ENCODE peak calls at places on chromosomes 4 and X, in six cellular contexts. H is ovary, Z is IMR-90, O is stomach, X is esophagus squamous epithelium, J is right lobe of liver. A is an unnamed sample.

GRCh38 chr4:102501176-102501634 is at the start of gene NFKB1:
- DNase-seq in Z (peak; percentile 89), J (peak; percentile 80), X (peak; percentile 8), H (peak; percentile 55), O (peak; percentile 73), A (peak; percentile 79)

GRCh38 chr4:135177323-135177722 is 975.7 kb upstream of the PABPC4L start:
- DNase-seq in J (no peak), H (no peak), Z (peak; percentile 9), X (no peak), O (no peak), A (no peak)

GRCh38 chr4:38717604-38718003 is 53.6 kb downstream of the KLF3 start:
- DNase-seq in H (no peak), J (no peak), X (no peak), Z (peak; percentile 31), O (no peak), A (peak; percentile 48)

GRCh38 chrX:155334486-155335316 is at the start of gene CLIC2:
- DNase-seq in J (no peak), O (peak; percentile 31), X (no peak), Z (peak; percentile 79), H (peak; percentile 34), A (peak; percentile 33)

GRCh38 chr4:17517664-17518063 is 2.7 kb downstream of the CLRN2 start:
- DNase-seq in Z (no peak), O (no peak), X (no peak), H (no peak), J (no peak), A (no peak)

GRCh38 chr4:24322986-24323385 is 261.4 kb downstream of the DHX15 start:
- DNase-seq in Z (no peak), H (no peak), X (no peak), O (no peak), J (no peak), A (no peak)

GRCh38 chr4:53804719-53805118 is 213.4 kb upstream of the LNX1 start:
- DNase-seq in Z (no peak), H (no peak), J (peak; percentile 65), X (no peak), O (peak; percentile 67), A (peak; percentile 32)

GRCh38 chr4:17912011-17912410 is 101.2 kb downstream of the NCAPG start:
- DNase-seq in H (no peak), Z (no peak), X (no peak), J (no peak), O (no peak), A (no peak)

GRCh38 chrX:39459204-39459603 is 638.6 kb downstream of the BCOR start:
- DNase-seq in X (no peak), J (no peak), H (no peak), O (no peak), Z (no peak), A (no peak)

GRCh38 chrX:19121898-19122640 is at the start of gene ADGRG2:
- DNase-seq in O (peak; percentile 56), J (peak; percentile 55), X (no peak), H (peak; percentile 17), Z (peak; percentile 11), A (peak; percentile 57)

GRCh38 chr4:37503231-37503630 is 182.9 kb downstream of the RELL1 start:
- DNase-seq in X (no peak), Z (no peak), H (no peak), O (no peak), J (no peak), A (no peak)

GRCh38 chrX:3181846-3182245 is 140.6 kb downstream of the ARSF start:
- DNase-seq in J (no peak), Z (no peak), O (no peak), H (no peak), X (no peak), A (no peak)

GRCh38 chrX:71941771-71942170 is 31.1 kb downstream of the NHSL2 start:
- DNase-seq in O (no peak), J (no peak), H (peak; percentile 31), Z (peak; percentile 77), X (no peak), A (peak; percentile 61)

GRCh38 chrX:96211953-96212352 is 472.7 kb upstream of the DIAPH2 start:
- DNase-seq in J (no peak), H (no peak), Z (no peak), O (no peak), X (no peak), A (no peak)

GRCh38 chr4:150988238-150988637 is 26.8 kb downstream of the LRBA start:
- DNase-seq in Z (no peak), J (no peak), X (no peak), H (no peak), O (no peak), A (no peak)

GRCh38 chr4:55008166-55009056 is 117.0 kb downstream of the KDR start:
- DNase-seq in X (no peak), J (no peak), H (no peak), O (no peak), Z (no peak), A (no peak)

GRCh38 chrX:134880866-134881265 is 109.9 kb upstream of the SMIM10 start:
- DNase-seq in Z (peak; percentile 52), X (no peak), H (no peak), J (no peak), O (no peak), A (no peak)

DNA sequence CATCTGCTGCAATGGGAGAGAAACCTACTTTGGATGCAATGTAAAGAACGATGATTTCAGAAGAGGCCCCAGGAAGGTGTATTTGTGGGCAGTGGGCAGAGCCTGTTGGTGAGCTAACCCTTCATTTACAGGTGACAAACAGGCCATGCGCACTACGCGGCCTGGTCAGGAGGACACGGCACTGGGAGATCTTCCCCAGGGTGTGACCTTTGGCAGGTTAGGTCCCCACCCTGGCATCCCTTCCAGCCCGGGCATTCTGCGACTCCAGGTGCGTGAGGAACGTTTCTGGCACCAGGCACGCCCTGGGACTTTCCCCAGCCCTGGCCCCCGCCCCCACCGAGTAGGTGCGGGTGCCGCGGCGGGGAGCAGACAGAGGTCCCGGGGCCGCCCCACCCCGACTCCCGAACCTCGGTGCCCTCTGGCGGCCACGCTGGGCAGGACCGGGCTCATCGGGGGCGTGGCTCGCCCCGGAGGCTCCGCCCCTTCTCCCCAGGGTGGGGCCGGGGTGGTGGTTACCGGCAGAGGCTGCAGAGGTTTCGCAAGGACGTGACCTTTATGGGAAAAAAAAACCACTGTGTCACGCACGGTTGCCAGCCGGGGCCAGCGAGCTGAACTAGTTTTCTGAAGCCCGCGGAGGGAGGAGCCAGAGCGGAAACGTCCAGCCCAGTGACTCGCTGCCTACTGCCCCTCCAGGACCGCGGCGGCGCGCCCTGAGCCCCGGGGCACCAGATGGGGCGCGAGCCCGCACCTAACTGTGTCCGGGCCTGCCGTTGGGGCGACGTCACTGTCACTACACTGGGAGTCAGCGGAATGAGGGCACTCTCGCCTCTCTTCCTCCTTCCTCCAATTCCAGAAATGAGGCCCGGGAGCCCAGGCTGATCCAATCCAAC is 5.0 kb upstream of the NYX start:
- DNase-seq in X (peak; percentile 24), Z (peak; percentile 55), O (peak; percentile 88), H (peak; percentile 76), J (peak; percentile 92), A (peak; percentile 88)
- TF ChIP-seq POLR2A in X (peak; percentile 8), Z (no peak), O (no peak), H (no peak), J (peak; percentile 80), A (no peak)

DNA sequence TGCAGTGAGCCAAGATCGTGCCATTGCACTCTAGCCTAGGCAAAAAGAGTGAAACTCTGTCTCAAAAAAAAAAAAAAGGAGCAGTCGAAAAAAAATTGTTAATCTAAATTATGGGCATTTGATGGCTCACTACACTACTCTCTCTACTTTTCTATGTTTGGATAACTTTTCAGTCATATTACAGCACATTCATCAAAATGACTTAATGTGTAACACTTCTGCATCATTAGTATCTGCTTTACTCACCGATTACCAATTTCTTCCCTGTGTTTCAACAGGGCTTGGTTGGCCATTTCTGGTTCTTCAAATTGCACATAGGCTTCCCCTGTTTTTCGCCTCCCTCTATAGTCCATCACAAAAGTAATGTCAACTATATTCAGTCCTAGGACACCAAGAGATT is 8.4 kb downstream of the GRSF1 start:
- DNase-seq in Z (no peak), J (no peak), H (no peak), O (no peak), X (no peak), A (no peak)
- H3K36me3 ChIP-seq in Z (peaks cover 39% of the 10 kb centered on the region), J (no peaks in the 10 kb centered on the region), H (no peaks in the 10 kb centered on the region), O (peaks cover 95% of the 10 kb centered on the region), X (peaks cover 97% of the 10 kb centered on the region), A (peaks cover 94% of the 10 kb centered on the region)

DNA sequence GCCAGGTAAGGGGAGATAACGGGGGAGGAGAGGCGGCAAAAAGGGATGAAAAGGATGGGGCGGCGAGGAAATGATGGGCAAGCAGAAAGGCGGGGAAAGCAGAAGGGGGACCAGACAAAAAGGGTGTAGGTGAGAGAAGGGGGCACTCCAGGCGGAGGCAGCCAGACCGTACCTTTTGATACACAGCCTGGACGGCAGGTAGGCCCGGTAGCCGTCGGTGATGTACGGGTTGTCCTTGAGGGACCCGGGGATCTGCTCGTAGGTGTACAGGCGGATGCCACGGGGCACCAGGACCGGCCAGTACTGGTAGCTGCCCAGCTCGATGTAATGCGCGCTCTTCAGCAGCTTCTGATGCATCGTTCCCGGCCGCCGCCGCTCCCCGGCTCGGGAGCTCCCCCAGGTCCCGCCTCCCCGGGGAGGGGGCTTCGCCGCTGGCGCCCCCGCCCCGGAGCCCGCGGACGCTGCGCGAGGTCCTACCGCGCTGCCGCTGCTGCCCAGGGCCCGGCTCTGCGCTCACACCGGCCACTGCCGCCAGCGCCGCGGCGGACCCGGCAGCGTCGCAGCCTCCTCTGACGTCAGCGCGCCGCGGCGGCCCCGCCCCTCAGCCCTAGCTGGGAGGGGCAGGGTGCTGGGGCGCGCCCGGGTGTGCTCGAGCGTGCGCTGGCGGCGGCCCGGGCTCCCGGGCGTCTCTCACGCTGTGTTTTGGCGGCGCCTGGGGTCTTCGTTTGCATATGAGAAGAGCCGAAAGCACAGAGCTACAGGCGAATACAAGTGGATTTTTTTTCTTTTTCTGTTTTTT is at the start of gene PAQR3:
- DNase-seq in O (peak; percentile 87), X (peak; percentile 17), J (peak; percentile 88), Z (peak; percentile 76), H (peak; percentile 80), A (peak; percentile 90)
- TF ChIP-seq POLR2A in O (no peak), X (peak; percentile 79), J (peak; percentile 90), Z (peak; percentile 76), H (peak; percentile 83), A (peak; percentile 88)

GRCh38 chr4:8220661-8221446 is 21.8 kb downstream of the SH3TC1 start:
- DNase-seq in O (no peak), X (no peak), H (no peak), J (no peak), Z (no peak), A (peak; percentile 20)

GRCh38 chr4:8219236-8219635 is 20.1 kb downstream of the SH3TC1 start:
- DNase-seq in Z (no peak), X (no peak), J (no peak), O (no peak), H (no peak), A (no peak)

GRCh38 chr4:8221985-8222384 is 22.9 kb downstream of the SH3TC1 start:
- DNase-seq in X (no peak), H (no peak), O (no peak), Z (no peak), J (no peak), A (no peak)

GRCh38 chr4:8222609-8223391 is 23.7 kb downstream of the SH3TC1 start:
- DNase-seq in X (no peak), H (no peak), Z (no peak), O (no peak), J (no peak), A (no peak)

GRCh38 chr4:8221476-8221875 is 22.4 kb downstream of the SH3TC1 start:
- DNase-seq in O (no peak), H (no peak), J (no peak), Z (peak; percentile 10), X (no peak), A (no peak)
- H3K36me3 ChIP-seq in O (peaks cover 75% of the 10 kb centered on the region), H (no peaks in the 10 kb centered on the region), J (no peaks in the 10 kb centered on the region), Z (no peaks in the 10 kb centered on the region), X (peaks cover 87% of the 10 kb centered on the region), A (peaks cover 30% of the 10 kb centered on the region)

GRCh38 chr4:94038195-94038594 is 169.5 kb upstream of the SMARCAD1 start:
- DNase-seq in H (no peak), Z (no peak), X (no peak), J (no peak), O (no peak), A (no peak)
- TF ChIP-seq POLR2A in H (no peak), Z (no peak), X (no peak), J (no peak), O (no peak), A (no peak)

GRCh38 chrX:150623583-150623982 is 55.2 kb downstream of the MTM1 start:
- DNase-seq in H (no peak), Z (no peak), O (no peak), X (no peak), J (no peak), A (no peak)
- H3K36me3 ChIP-seq in H (no peaks in the 10 kb centered on the region), Z (peaks cover 3% of the 10 kb centered on the region), O (peaks cover 33% of the 10 kb centered on the region), X (peaks cover 60% of the 10 kb centered on the region), J (no peaks in the 10 kb centered on the region), A (peaks cover 55% of the 10 kb centered on the region)